ENCODE peak calls at places on chromosome 18, in nine cellular contexts. I is GF-D8; N is ACHN; R is activated effector memory CD4-positive, alpha-beta T cell treated with Interleukin-2 at 50 U/mL for 16 hours; Y is stimulated activated naive CD8-positive, alpha-beta T cell treated with anti-CD3 and anti-CD28 coated beads, Interleukin-15, Interleukin-2, amounts not matched to agents 100 U/mL and 50 U/mL, for 24 hours; C is choroid plexus epithelial cell; T is activated CD4-positive, CD25-positive, alpha-beta regulatory T cell; D is cardiac muscle cell; B is RWPE1. K is an unnamed sample.

GRCh38 chr18:48326901-48327675 is 82.1 kb downstream of the ZBTB7C start:
- DNase-seq in D (peak), N (peak), Y (no peak), R (no peak), T (no peak), C (peak), I (no peak), B (no peak), K (no peak)

GRCh38 chr18:58407649-58408407 is 221.1 kb downstream of the ALPK2 start:
- DNase-seq in B (no peak), I (no peak), Y (no peak), N (no peak), R (no peak), T (no peak), C (no peak), D (no peak), K (no peak)

GRCh38 chr18:49016648-49017539 is 66.1 kb upstream of the SMAD7 start:
- DNase-seq in R (no peak), Y (no peak), I (no peak), B (peak), C (peak), D (peak), T (no peak), N (peak), K (peak)

GRCh38 chr18:1039421-1039820 is 134.8 kb downstream of the ADCYAP1 start:
- DNase-seq in C (no peak), D (no peak), R (no peak), T (no peak), Y (no peak), N (no peak), B (no peak), I (no peak), K (no peak)

GRCh38 chr18:51370996-51371395 is 173.5 kb upstream of the MEX3C start:
- DNase-seq in I (no peak), R (no peak), N (no peak), C (no peak), D (no peak), Y (no peak), B (no peak), T (no peak), K (no peak)

GRCh38 chr18:57954928-57955327 is 89.1 kb upstream of the NEDD4L start:
- DNase-seq in R (no peak), D (no peak), C (no peak), T (no peak), B (no peak), N (no peak), I (no peak), Y (no peak), K (no peak)

GRCh38 chr18:8552151-8552550 is 57.1 kb upstream of the RAB12 start:
- DNase-seq in R (no peak), I (no peak), D (no peak), T (no peak), Y (no peak), N (no peak), C (no peak), B (no peak), K (no peak)

GRCh38 chr18:79503891-79504475 is 108.3 kb downstream of the NFATC1 start:
- DNase-seq in T (no peak), N (no peak), R (no peak), D (no peak), C (no peak), B (no peak), I (no peak), Y (no peak), K (no peak)

GRCh38 chr18:10376735-10377134 is 77.7 kb upstream of the APCDD1 start:
- DNase-seq in D (no peak), Y (no peak), C (no peak), I (no peak), R (no peak), T (no peak), N (no peak), B (no peak), K (no peak)

K was measured in epithelial cell of prostate.